ENCODE peak calls at places on chromosomes 3 and 15, in nine cellular contexts. F is body of pancreas; P is fibroblast of lung; G is CD8-positive, alpha-beta T cell; B is HFFc6; A is RWPE1; S is mucosa of descending colon; M is esophagus squamous epithelium; X is B cell. D is an unnamed sample.

GRCh38 chr3:188915137-188915536 is 256.6 kb upstream of the TPRG1 start:
- DNase-seq in X (no peak), F (no peak), A (no peak), S (no peak), P (peak), B (no peak), G (no peak), M (no peak), D (no peak)

GRCh38 chr3:111324645-111325044 is 217.4 kb upstream of the CD96 start:
- DNase-seq in M (no peak), S (no peak), A (no peak), X (no peak), P (no peak), G (no peak), B (no peak), F (no peak), D (no peak)

GRCh38 chr15:55277116-55277564 is 12.5 kb downstream of the RAB27A start:
- DNase-seq in X (no peak), B (no peak), M (no peak), G (no peak), P (peak), A (no peak), S (no peak), F (no peak), D (no peak)

GRCh38 chr3:88986834-88987233 is 120.6 kb upstream of the EPHA3 start:
- DNase-seq in S (no peak), X (no peak), F (no peak), M (no peak), G (no peak), P (peak), B (peak), A (peak), D (peak)

GRCh38 chr3:105367063-105367405 is 325 bp downstream of the ALCAM start:
- DNase-seq in P (no peak), S (peak), G (no peak), X (peak), F (peak), M (no peak), A (peak), B (no peak), D (peak)

GRCh38 chr3:87793322-87793877 is 265.4 kb downstream of the CGGBP1 start:
- DNase-seq in X (no peak), G (no peak), M (no peak), B (no peak), S (no peak), F (peak), P (no peak), A (no peak), D (no peak)

GRCh38 chr3:114552527-114552812 is 258.6 kb downstream of the TIGIT start:
- DNase-seq in X (no peak), B (no peak), P (peak), A (no peak), S (no peak), G (no peak), F (no peak), M (no peak), D (no peak)

GRCh38 chr3:111750278-111750884 is 108.7 kb upstream of the PHLDB2 start:
- DNase-seq in G (no peak), P (no peak), B (no peak), F (no peak), S (no peak), X (no peak), M (no peak), A (peak), D (peak)

GRCh38 chr3:127735767-127736693 is 63.3 kb downstream of the ABTB1 start:
- DNase-seq in A (peak), B (peak), G (no peak), F (peak), P (peak), M (no peak), S (no peak), X (peak), D (peak)

GRCh38 chr3:122215592-122216298 is 32.3 kb downstream of the CASR start:
- DNase-seq in S (no peak), X (no peak), B (no peak), G (no peak), A (no peak), F (peak), P (no peak), M (no peak), D (no peak)

GRCh38 chr15:67855842-67856241 is 16.0 kb upstream of the RNU6-1 start:
- DNase-seq in F (no peak), X (no peak), S (no peak), B (no peak), P (no peak), G (no peak), M (no peak), A (no peak), D (no peak)

GRCh38 chr3:181687190-181687589 is 24.5 kb upstream of the SOX2 start:
- DNase-seq in B (no peak), G (no peak), A (no peak), F (no peak), X (no peak), S (no peak), M (no peak), P (no peak), D (no peak)

GRCh38 chr15:89971592-89971997 is 29.5 kb upstream of the ZNF710 start:
- DNase-seq in M (no peak), P (peak), A (peak), B (peak), F (peak), S (peak), X (peak), G (peak), D (peak)

GRCh38 chr3:10198761-10199688 is 34.3 kb downstream of the IRAK2 start:
- DNase-seq in S (peak), G (peak), F (no peak), B (peak), A (peak), M (no peak), P (peak), X (peak), D (peak)

GRCh38 chr3:45496550-45496949 is 98.0 kb upstream of the LIMD1 start:
- DNase-seq in P (peak), S (no peak), F (peak), B (no peak), A (no peak), G (no peak), M (no peak), X (no peak), D (no peak)

GRCh38 chr3:79564192-79564591 is 203.6 kb downstream of the ROBO1 start:
- DNase-seq in F (no peak), B (no peak), G (no peak), P (no peak), M (no peak), A (no peak), S (no peak), X (no peak), D (no peak)

GRCh38 chr15:28995193-28995592 is 109.4 kb downstream of the APBA2 start:
- DNase-seq in B (no peak), F (no peak), A (no peak), G (no peak), M (no peak), X (no peak), S (no peak), P (no peak), D (no peak)

GRCh38 chr3:185365281-185366211 is 2.6 kb downstream of the MAP3K13 start:
- DNase-seq in G (no peak), M (no peak), B (no peak), F (peak), P (no peak), A (no peak), X (no peak), S (no peak), D (no peak)

GRCh38 chr15:101807345-101807945 is 4.1 kb downstream of the OR4F6 start:
- DNase-seq in F (no peak), A (no peak), S (no peak), P (peak), X (no peak), B (peak), M (no peak), G (no peak), D (no peak)

GRCh38 chr3:78201066-78201465 is 1161.2 kb downstream of the ROBO2 start:
- DNase-seq in B (no peak), P (peak), G (no peak), S (no peak), X (no peak), F (no peak), A (no peak), M (no peak), D (peak)

GRCh38 chr3:177646749-177647148 is 449.5 kb upstream of the TBL1XR1 start:
- DNase-seq in S (no peak), A (no peak), M (no peak), X (no peak), B (no peak), P (no peak), F (no peak), G (no peak), D (no peak)

GRCh38 chr3:168049366-168049974 is 46.3 kb downstream of the GOLIM4 start:
- DNase-seq in M (no peak), B (peak), P (peak), F (peak), S (no peak), A (no peak), X (no peak), G (no peak), D (no peak)

GRCh38 chr3:142857056-142857455 is 31.8 kb downstream of the PCOLCE2 start:
- DNase-seq in A (no peak), M (no peak), S (peak), X (no peak), P (no peak), B (peak), F (peak), G (no peak), D (peak)

GRCh38 chr15:66622677-66623076 is 56.9 kb upstream of the LCTL start:
- DNase-seq in B (no peak), X (no peak), S (no peak), G (no peak), P (peak), A (no peak), M (no peak), F (no peak), D (no peak)

GRCh38 chr15:80904941-80905532 is 84.6 kb downstream of the MESD start:
- DNase-seq in F (no peak), M (no peak), A (no peak), P (no peak), S (no peak), X (no peak), G (no peak), B (no peak), D (no peak)

GRCh38 chr15:51600114-51600513 is 22.5 kb downstream of the DMXL2 start:
- DNase-seq in M (no peak), B (no peak), G (no peak), X (no peak), F (no peak), A (peak), S (no peak), P (no peak), D (peak)

GRCh38 chr3:21654662-21655061 is 96.3 kb downstream of the ZNF385D start:
- DNase-seq in G (no peak), B (peak), P (peak), M (no peak), S (no peak), X (no peak), A (no peak), F (no peak), D (peak)

GRCh38 chr3:52015431-52016256 is 19.9 kb upstream of the RPL29 start:
- DNase-seq in P (no peak), A (no peak), F (no peak), B (no peak), G (no peak), M (no peak), S (no peak), X (no peak), D (no peak)

GRCh38 chr3:173887888-173888287 is 490.3 kb downstream of the NLGN1 start:
- DNase-seq in M (no peak), B (no peak), X (no peak), S (no peak), A (no peak), F (no peak), G (no peak), P (no peak), D (no peak)

GRCh38 chr15:81080946-81081345 is 53.1 kb upstream of the CFAP161 start:
- DNase-seq in B (no peak), M (no peak), S (no peak), A (no peak), F (no peak), X (no peak), G (no peak), P (no peak), D (no peak)

GRCh38 chr15:92097473-92098178 is 244.1 kb downstream of the SLCO3A1 start:
- DNase-seq in M (no peak), G (peak), S (no peak), B (peak), P (peak), A (peak), F (peak), X (no peak), D (peak)

GRCh38 chr15:92101706-92102434 is 248.4 kb downstream of the SLCO3A1 start:
- DNase-seq in F (no peak), X (no peak), P (no peak), M (no peak), G (no peak), S (no peak), A (no peak), B (no peak), D (no peak)

GRCh38 chr15:92100751-92101150 is 247.2 kb downstream of the SLCO3A1 start:
- DNase-seq in X (no peak), M (no peak), G (no peak), P (no peak), F (no peak), B (no peak), S (no peak), A (no peak), D (no peak)

GRCh38 chr15:92095691-92096090 is 242.2 kb downstream of the SLCO3A1 start:
- DNase-seq in G (no peak), A (no peak), B (no peak), X (no peak), P (no peak), F (no peak), S (no peak), M (no peak), D (no peak)

GRCh38 chr15:92098869-92099268 is 245.4 kb downstream of the SLCO3A1 start:
- DNase-seq in S (no peak), P (peak), A (no peak), B (no peak), X (no peak), G (no peak), M (no peak), F (peak), D (no peak)
- TF ChIP-seq CTCF in S (no peak), P (no peak), A (no peak), B (no peak), X (no peak), G (no peak), M (no peak), F (no peak), D (no peak)

GRCh38 chr3:86230765-86231164 is 760.2 kb downstream of the VGLL3 start:
- DNase-seq in F (no peak), A (no peak), M (no peak), P (no peak), B (no peak), G (no peak), X (no peak), S (no peak), D (no peak)
- TF ChIP-seq CTCF in F (no peak), A (no peak), M (no peak), P (no peak), B (no peak), G (no peak), X (no peak), S (no peak), D (no peak)

GRCh38 chr3:133042778-133043177 is 4.6 kb downstream of the TMEM108 start:
- DNase-seq in B (no peak), A (no peak), X (no peak), F (no peak), S (no peak), M (no peak), G (no peak), P (peak), D (no peak)

GRCh38 chr3:133038731-133039398 is 674 bp downstream of the TMEM108 start:
- DNase-seq in S (no peak), F (peak), A (peak), M (no peak), X (peak), P (no peak), B (no peak), G (no peak), D (no peak)

GRCh38 chr3:133038089-133038730 is at the start of gene TMEM108:
- DNase-seq in S (peak), B (no peak), F (peak), A (peak), X (peak), G (no peak), P (peak), M (no peak), D (no peak)

GRCh38 chr3:133040696-133041523 is 2.7 kb downstream of the TMEM108 start:
- DNase-seq in F (peak), A (peak), M (no peak), S (no peak), X (no peak), G (no peak), P (peak), B (peak), D (peak)

GRCh38 chr3:133041524-133041829 is 3.3 kb downstream of the TMEM108 start:
- DNase-seq in B (no peak), G (no peak), F (no peak), M (no peak), S (no peak), P (no peak), X (no peak), A (no peak), D (no peak)
- TF ChIP-seq CTCF in B (peak), G (no peak), F (no peak), M (no peak), S (no peak), P (no peak), X (no peak), A (peak), D (no peak)

GRCh38 chr3:53671192-53672021 is 174.8 kb downstream of the CHDH start:
- DNase-seq in A (no peak), B (no peak), M (no peak), S (no peak), F (no peak), P (no peak), G (no peak), X (no peak), D (no peak)

GRCh38 chr3:53666026-53666425 is 171.6 kb downstream of the CACNA1D start:
- DNase-seq in B (no peak), M (no peak), G (no peak), A (no peak), F (no peak), P (no peak), S (no peak), X (no peak), D (no peak)

GRCh38 chr3:53672987-53673386 is 173.2 kb downstream of the CHDH start:
- DNase-seq in S (no peak), B (no peak), A (no peak), P (no peak), X (no peak), G (no peak), M (no peak), F (no peak), D (no peak)

GRCh38 chr3:53665606-53666005 is 171.2 kb downstream of the CACNA1D start:
- DNase-seq in B (no peak), G (no peak), F (no peak), M (no peak), X (no peak), P (no peak), S (no peak), A (no peak), D (no peak)

DNA sequence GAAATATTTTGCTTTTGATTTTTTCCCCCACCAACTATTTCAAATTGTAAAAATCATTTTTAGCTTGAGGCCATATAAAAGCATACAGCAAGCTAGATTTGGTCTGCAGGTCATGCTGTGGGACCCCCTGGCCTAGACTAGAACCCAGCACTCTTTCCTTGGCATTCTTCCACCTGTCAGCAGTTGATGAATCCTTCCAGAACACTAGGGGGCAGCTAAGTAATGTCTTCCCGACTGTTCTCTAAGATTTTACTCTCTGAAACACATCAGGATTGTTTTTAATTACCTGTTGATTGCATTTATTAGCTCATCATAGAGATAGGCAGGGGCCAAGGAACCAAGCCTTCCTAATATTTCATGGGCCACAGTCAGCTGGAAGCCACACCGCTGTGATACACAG is 174.5 kb downstream of the CACNA1D start:
- DNase-seq in S (no peak), A (no peak), F (no peak), X (no peak), B (peak), G (no peak), P (no peak), M (no peak), D (peak)
- TF ChIP-seq CTCF in S (no peak), A (no peak), F (no peak), X (no peak), B (peak), G (no peak), P (peak), M (peak), D (peak)

GRCh38 chr15:87793736-87794135 is 462.8 kb downstream of the NTRK3 start:
- DNase-seq in P (no peak), G (no peak), B (no peak), A (no peak), X (no peak), S (no peak), F (no peak), M (no peak), D (no peak)
- TF ChIP-seq CTCF in P (no peak), G (no peak), B (no peak), A (no peak), X (no peak), S (no peak), F (no peak), M (no peak), D (no peak)

GRCh38 chr3:137808015-137808414 is 43.9 kb downstream of the SOX14 start:
- DNase-seq in F (no peak), S (no peak), M (no peak), X (no peak), P (no peak), B (no peak), A (no peak), G (no peak), D (no peak)
- TF ChIP-seq CTCF in F (no peak), S (no peak), M (no peak), X (no peak), P (no peak), B (no peak), A (no peak), G (no peak), D (no peak)

GRCh38 chr15:60346653-60347052 is 51.1 kb downstream of the ANXA2 start:
- DNase-seq in S (no peak), A (no peak), F (no peak), B (no peak), G (no peak), P (no peak), M (no peak), X (no peak), D (no peak)

GRCh38 chr15:60346077-60346476 is 51.7 kb downstream of the ANXA2 start:
- DNase-seq in X (no peak), B (no peak), F (no peak), S (no peak), A (no peak), P (no peak), M (no peak), G (no peak), D (no peak)

GRCh38 chr15:60345616-60346015 is 52.2 kb downstream of the ANXA2 start:
- DNase-seq in F (no peak), P (no peak), B (no peak), A (no peak), G (no peak), M (no peak), S (no peak), X (no peak), D (no peak)

GRCh38 chr15:60349589-60349988 is 48.2 kb downstream of the ANXA2 start:
- DNase-seq in X (no peak), P (no peak), G (no peak), S (no peak), B (no peak), A (no peak), F (no peak), M (no peak), D (no peak)

DNA sequence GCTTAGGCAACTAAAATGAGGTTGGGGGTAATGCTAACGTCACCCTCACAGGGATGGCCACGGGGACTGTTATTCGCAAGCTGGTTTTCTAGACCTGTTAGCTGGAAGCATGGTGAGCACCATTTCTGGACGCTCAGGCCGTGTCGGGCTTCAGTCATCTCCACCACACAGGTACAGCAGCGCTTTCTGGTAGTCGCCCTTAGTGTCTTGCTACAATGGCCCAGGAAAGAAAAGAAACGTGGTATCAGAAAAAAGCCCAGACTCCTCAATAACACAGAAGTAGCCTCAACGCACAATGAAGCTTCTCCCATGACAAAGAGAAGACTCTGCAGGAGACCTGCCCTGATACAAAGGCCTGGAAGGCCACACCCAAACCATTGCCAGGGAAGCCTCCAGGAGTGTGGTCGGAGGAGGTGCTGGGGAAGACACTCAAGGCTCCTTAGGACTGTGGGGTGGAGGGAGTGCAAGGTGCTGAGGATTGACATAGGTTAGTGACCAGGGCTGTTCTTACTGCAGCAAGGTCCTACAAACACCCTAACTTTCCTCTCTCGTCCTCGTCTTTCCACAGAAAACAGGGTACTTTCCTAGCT is 50.2 kb downstream of the ANXA2 start:
- DNase-seq in F (no peak), B (no peak), A (no peak), M (no peak), P (no peak), X (no peak), S (no peak), G (no peak), D (no peak)
- TF ChIP-seq CTCF in F (no peak), B (no peak), A (no peak), M (no peak), P (no peak), X (no peak), S (no peak), G (no peak), D (no peak)

D was measured in MCF 10A.